ENCODE peak calls at places on chromosome 6, in ten cellular contexts. T is GM19239; J is HT1080; D is right lobe of liver; F is upper lobe of right lung; B is stimulated activated CD8-positive, alpha-beta memory T cell treated with anti-CD3 and anti-CD28 coated beads, Interleukin-7, amount 100 ng/mL, for 1 hour; X is left ventricle myocardium inferior; S is cardiac fibroblast; K is naive thymus-derived CD4-positive, alpha-beta T cell; A is cardiac muscle cell. U is an unnamed sample.

GRCh38 chr6:87274660-87275273 is 47.6 kb upstream of the SMIM8 start:
- DNase-seq in B (no peak), X (no peak), D (no peak), A (no peak), J (peak; percentile 16), K (no peak), F (no peak), T (no peak), S (peak; percentile 75), U (no peak)

GRCh38 chr6:33808781-33809180 is 5.0 kb upstream of the MLN start:
- DNase-seq in J (no peak), X (no peak), B (no peak), S (no peak), F (no peak), K (no peak), A (no peak), T (no peak), D (no peak), U (no peak)

GRCh38 chr6:52505726-52506501 is 70.9 kb downstream of the TRAM2 start:
- DNase-seq in T (no peak), X (no peak), F (no peak), A (no peak), K (no peak), D (no peak), S (no peak), J (no peak), B (no peak), U (no peak)

GRCh38 chr6:95742895-95743294 is 165.6 kb downstream of the MANEA start:
- DNase-seq in T (no peak), B (no peak), F (no peak), K (no peak), S (no peak), A (no peak), J (no peak), X (no peak), D (no peak), U (no peak)

GRCh38 chr6:73956305-73956704 is 260.3 kb downstream of the CD109 start:
- DNase-seq in K (no peak), B (no peak), S (no peak), D (no peak), T (no peak), F (no peak), A (no peak), J (no peak), X (no peak), U (no peak)

GRCh38 chr6:113859349-113860164 is 2.4 kb downstream of the MARCKS start:
- DNase-seq in S (peak; percentile 56), X (peak; percentile 38), T (peak; percentile 9), A (peak; percentile 19), D (peak; percentile 51), J (no peak), K (no peak), F (peak; percentile 66), B (no peak), U (no peak)

GRCh38 chr6:87366428-87366827 is 21.8 kb downstream of the C6orf163 start:
- DNase-seq in T (no peak), F (no peak), J (peak; percentile 31), D (no peak), B (no peak), A (no peak), X (no peak), S (peak; percentile 6), K (no peak), U (no peak)

GRCh38 chr6:10800810-10801209 is 37.5 kb downstream of the MAK start:
- DNase-seq in D (no peak), J (peak; percentile 26), A (no peak), K (no peak), S (peak; percentile 66), F (no peak), B (no peak), X (no peak), T (no peak), U (no peak)

GRCh38 chr6:106746660-106747059 is 117.3 kb downstream of the QRSL1 start:
- DNase-seq in J (peak; percentile 94), S (peak; percentile 91), D (no peak), K (no peak), B (no peak), F (no peak), X (no peak), T (no peak), A (peak; percentile 63), U (peak; percentile 60)

GRCh38 chr6:33746036-33746600 is 587 bp downstream of the IP6K3 start:
- DNase-seq in B (no peak), J (peak; percentile 24), F (no peak), A (no peak), S (peak; percentile 69), D (no peak), T (no peak), X (peak; percentile 86), K (no peak), U (peak; percentile 37)

GRCh38 chr6:66735106-66735890 is 1028.3 kb upstream of the EYS start:
- DNase-seq in X (no peak), B (no peak), F (no peak), T (no peak), D (no peak), K (no peak), A (no peak), J (peak; percentile 57), S (peak; percentile 18), U (no peak)

GRCh38 chr6:111692327-111693164 is 86.9 kb upstream of the TRAF3IP2 start:
- DNase-seq in T (no peak), F (no peak), K (no peak), S (no peak), A (no peak), D (peak; percentile 89), B (no peak), X (no peak), J (no peak), U (no peak)

GRCh38 chr6:138101946-138102731 is 5.1 kb downstream of the PERP start:
- DNase-seq in T (no peak), A (peak; percentile 28), J (no peak), S (no peak), D (no peak), B (no peak), K (no peak), X (no peak), F (no peak), U (no peak)

GRCh38 chr6:111559193-111560097 is 46.2 kb downstream of the TRAF3IP2 start:
- DNase-seq in J (no peak), B (no peak), D (peak; percentile 79), K (no peak), S (no peak), T (no peak), X (no peak), F (no peak), A (no peak), U (no peak)

GRCh38 chr6:20427856-20428255 is 26.2 kb downstream of the E2F3 start:
- DNase-seq in K (no peak), D (no peak), A (no peak), S (no peak), F (no peak), J (no peak), B (no peak), T (peak; percentile 36), X (no peak), U (no peak)

GRCh38 chr6:5078121-5078695 is 6.9 kb upstream of the PPP1R3G start:
- DNase-seq in T (no peak), K (no peak), D (no peak), J (peak; percentile 20), A (no peak), X (no peak), S (peak; percentile 34), F (no peak), B (no peak), U (no peak)

GRCh38 chr6:143674466-143675114 is 3.2 kb upstream of the PHACTR2 start:
- DNase-seq in K (no peak), T (no peak), D (no peak), X (no peak), F (no peak), B (no peak), S (peak; percentile 44), A (no peak), J (no peak), U (no peak)

GRCh38 chr6:57044568-57044967 is 1.9 kb upstream of the KIAA1586 start:
- DNase-seq in T (no peak), A (no peak), S (no peak), B (no peak), X (no peak), D (no peak), J (no peak), K (no peak), F (no peak), U (no peak)

GRCh38 chr6:128111096-128111495 is 210.2 kb upstream of the THEMIS start:
- DNase-seq in X (no peak), T (no peak), J (no peak), A (no peak), D (no peak), S (no peak), B (no peak), K (no peak), F (no peak), U (no peak)

GRCh38 chr6:12749531-12750379 is 33.2 kb downstream of the PHACTR1 start:
- DNase-seq in S (no peak), D (no peak), X (no peak), F (no peak), J (no peak), B (no peak), K (no peak), T (no peak), A (peak; percentile 31), U (no peak)

GRCh38 chr6:159505140-159505922 is 187.7 kb downstream of the SOD2 start:
- DNase-seq in S (no peak), T (no peak), A (no peak), F (peak; percentile 60), X (peak; percentile 65), J (no peak), D (no peak), B (no peak), K (no peak), U (no peak)

GRCh38 chr6:160154471-160154870 is 32.9 kb downstream of the SLC22A1 start:
- DNase-seq in J (no peak), T (no peak), X (no peak), S (no peak), A (no peak), F (no peak), K (no peak), D (no peak), B (no peak), U (no peak)

GRCh38 chr6:11398451-11399326 is 138.9 kb upstream of the TMEM170B start:
- DNase-seq in K (no peak), F (no peak), A (no peak), B (no peak), D (peak; percentile 75), J (no peak), X (no peak), T (no peak), S (no peak), U (no peak)

GRCh38 chr6:132122176-132122575 is 171.0 kb upstream of the CCN2 start:
- DNase-seq in X (no peak), K (no peak), S (no peak), B (no peak), D (no peak), A (no peak), F (no peak), T (no peak), J (no peak), U (no peak)

GRCh38 chr6:34792605-34793500 is 970 bp downstream of the BLTP3A start:
- DNase-seq in X (no peak), J (peak; percentile 27), F (no peak), T (peak; percentile 40), D (peak; percentile 51), K (no peak), A (peak; percentile 35), B (no peak), S (peak; percentile 75), U (no peak)

GRCh38 chr6:33185190-33185589 is 7.1 kb downstream of the COL11A2 start:
- DNase-seq in B (no peak), D (no peak), X (no peak), F (no peak), T (no peak), J (no peak), A (no peak), K (no peak), S (no peak), U (no peak)

GRCh38 chr6:148342146-148343027 is at the start of gene SASH1:
- DNase-seq in X (peak; percentile 66), T (peak; percentile 71), J (peak; percentile 64), S (peak; percentile 86), K (no peak), A (peak; percentile 95), F (peak; percentile 83), B (no peak), D (peak; percentile 79), U (peak; percentile 72)

GRCh38 chr6:154292066-154292465 is 64.5 kb downstream of the IPCEF1 start:
- DNase-seq in K (no peak), X (no peak), D (no peak), T (no peak), A (no peak), J (no peak), S (no peak), B (no peak), F (no peak), U (no peak)